ENCODE peak calls at places on chromosomes 1 and 21, in five cellular contexts. T is thoracic aorta, J is fibroblast of lung, F is AG04450, B is trophoblast cell. X is an unnamed sample.

GRCh38 chr1:63951076-63951946 is 177.5 kb downstream of the ROR1 start:
- DNase-seq in T (no peak), J (no peak), F (no peak), B (no peak), X (no peak)

GRCh38 chr1:67732750-67733151 is 47.8 kb downstream of the GADD45A start:
- DNase-seq in T (no peak), J (peak), F (no peak), B (no peak), X (no peak)

GRCh38 chr21:44011774-44012473 is at the start of gene TRAPPC10:
- DNase-seq in T (peak), J (peak), F (peak), B (peak), X (peak)

GRCh38 chr1:204074274-204075115 is 1.6 kb downstream of the SOX13 start:
- DNase-seq in T (no peak), J (peak), F (no peak), B (peak), X (no peak)

GRCh38 chr1:99264201-99265021 is at the start of gene PLPPR4:
- DNase-seq in T (no peak), J (peak), F (no peak), B (peak), X (no peak)

GRCh38 chr1:66182551-66183178 is 351.3 kb upstream of the SGIP1 start:
- DNase-seq in T (no peak), J (peak), F (peak), B (peak), X (no peak)

GRCh38 chr1:158101944-158102343 is 78.8 kb upstream of the CD1D start:
- DNase-seq in T (no peak), J (no peak), F (no peak), B (no peak), X (no peak)

GRCh38 chr1:48217861-48218260 is 4.7 kb upstream of the SLC5A9 start:
- DNase-seq in T (no peak), J (no peak), F (no peak), B (no peak), X (no peak)

GRCh38 chr1:7322283-7322785 is 448.8 kb upstream of the VAMP3 start:
- DNase-seq in T (no peak), J (no peak), F (no peak), B (peak), X (no peak)

GRCh38 chr1:52424757-52425265 is 20.4 kb downstream of the PRPF38A start:
- DNase-seq in T (no peak), J (peak), F (peak), B (no peak), X (no peak)

GRCh38 chr1:178418284-178418955 is 78.3 kb downstream of the CLEC20A start:
- DNase-seq in T (no peak), J (no peak), F (no peak), B (no peak), X (peak)

GRCh38 chr1:115186871-115187270 is 97.6 kb upstream of the TSPAN2 start:
- DNase-seq in T (no peak), J (no peak), F (no peak), B (no peak), X (no peak)

GRCh38 chr1:172383541-172383940 is 36.9 kb upstream of the C1orf105 start:
- DNase-seq in T (no peak), J (peak), F (no peak), B (peak), X (no peak)

GRCh38 chr1:242651817-242652216 is 127.3 kb upstream of the PLD5 start:
- DNase-seq in T (no peak), J (no peak), F (no peak), B (peak), X (peak)

GRCh38 chr1:203173566-203173965 is 2.1 kb downstream of the MYBPH start:
- DNase-seq in T (no peak), J (no peak), F (no peak), B (no peak), X (peak)

GRCh38 chr1:39885516-39885915 is 2.2 kb upstream of the TRIT1 start:
- DNase-seq in T (no peak), J (no peak), F (no peak), B (no peak), X (no peak)

GRCh38 chr21:34805157-34805556 is 136.4 kb downstream of the CLIC6 start:
- DNase-seq in T (no peak), J (no peak), F (no peak), B (no peak), X (no peak)

GRCh38 chr1:179677882-179678281 is 65.2 kb upstream of the FAM163A start:
- DNase-seq in T (no peak), J (no peak), F (no peak), B (peak), X (no peak)

GRCh38 chr1:85465099-85465790 is at the start of gene DDAH1:
- DNase-seq in T (no peak), J (peak), F (no peak), B (peak), X (no peak)

GRCh38 chr1:201885531-201886075 is 3.1 kb upstream of the SHISA4 start:
- DNase-seq in T (no peak), J (peak), F (no peak), B (peak), X (no peak)

GRCh38 chr21:42317826-42318746 is 2.9 kb upstream of the TFF3 start:
- DNase-seq in T (no peak), J (no peak), F (no peak), B (no peak), X (no peak)

GRCh38 chr1:234658143-234658542 is 48.2 kb upstream of the IRF2BP2 start:
- DNase-seq in T (no peak), J (peak), F (peak), B (peak), X (no peak)

GRCh38 chr1:169964206-169964605 is 70.5 kb upstream of the SCYL3 start:
- DNase-seq in T (no peak), J (no peak), F (no peak), B (no peak), X (no peak)

GRCh38 chr1:1300352-1300739 is 7.4 kb downstream of the ACAP3 start:
- DNase-seq in T (no peak), J (no peak), F (no peak), B (peak), X (no peak)
- H3K27ac ChIP-seq in T (no peak), J (no peak), F (no peak), B (no peak), X (no peak)

DNA sequence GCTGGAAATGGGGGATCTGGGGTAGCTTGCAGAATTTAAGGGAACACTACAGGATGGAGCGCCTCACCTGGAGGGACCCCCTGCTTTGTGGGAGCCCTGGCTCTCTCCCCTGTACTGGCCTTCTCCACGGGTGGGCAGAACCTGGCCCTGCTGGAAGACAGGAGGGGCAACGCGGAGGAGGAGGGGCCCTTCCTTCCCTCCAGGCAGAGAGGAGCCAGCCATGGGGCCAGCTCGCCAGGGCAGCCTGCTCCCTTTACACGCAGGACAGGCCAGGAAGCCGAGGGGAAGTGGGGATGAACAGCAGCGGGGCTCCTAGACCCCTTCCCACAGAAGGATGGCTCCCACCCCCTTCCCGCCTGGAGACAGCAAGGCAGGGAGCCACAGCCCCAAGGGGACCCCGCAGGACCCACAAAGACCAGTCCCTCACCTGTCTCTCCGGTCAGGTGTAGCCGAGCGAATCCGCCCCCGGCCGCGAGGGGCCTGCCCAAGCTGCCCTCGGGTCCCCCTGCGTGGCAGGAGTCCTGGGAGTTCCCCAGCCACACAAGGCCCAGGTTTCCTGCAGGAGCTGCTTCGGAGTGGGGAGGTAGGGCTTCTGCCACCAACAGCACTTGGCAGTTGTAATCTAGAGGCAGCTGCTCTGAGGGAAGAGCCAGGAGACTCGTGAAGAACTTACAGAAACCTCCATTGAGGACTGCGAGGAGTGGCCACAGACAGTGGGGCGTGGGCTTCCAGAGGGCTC is 1.6 kb upstream of the SLC19A1 start:
- DNase-seq in T (no peak), J (no peak), F (no peak), B (no peak), X (no peak)
- H3K27ac ChIP-seq in T (no peak), J (no peak), F (no peak), B (no peak), X (no peak)

GRCh38 chr1:27959792-27960603 is at the start of gene XKR8:
- DNase-seq in T (no peak), J (peak), F (peak), B (peak), X (peak)

GRCh38 chr1:27963393-27963792 is 3.6 kb downstream of the XKR8 start:
- DNase-seq in T (no peak), J (no peak), F (no peak), B (peak), X (no peak)

GRCh38 chr1:27960762-27961645 is 1.2 kb downstream of the XKR8 start:
- DNase-seq in T (no peak), J (no peak), F (no peak), B (no peak), X (no peak)

GRCh38 chr1:27958513-27958912 is 1.3 kb upstream of the XKR8 start:
- DNase-seq in T (no peak), J (no peak), F (no peak), B (no peak), X (no peak)

GRCh38 chr1:27961646-27962221 is 2.0 kb downstream of the XKR8 start:
- DNase-seq in T (no peak), J (no peak), F (no peak), B (no peak), X (peak)
- H3K27ac ChIP-seq in T (peak), J (peak), F (no peak), B (no peak), X (no peak)

DNA sequence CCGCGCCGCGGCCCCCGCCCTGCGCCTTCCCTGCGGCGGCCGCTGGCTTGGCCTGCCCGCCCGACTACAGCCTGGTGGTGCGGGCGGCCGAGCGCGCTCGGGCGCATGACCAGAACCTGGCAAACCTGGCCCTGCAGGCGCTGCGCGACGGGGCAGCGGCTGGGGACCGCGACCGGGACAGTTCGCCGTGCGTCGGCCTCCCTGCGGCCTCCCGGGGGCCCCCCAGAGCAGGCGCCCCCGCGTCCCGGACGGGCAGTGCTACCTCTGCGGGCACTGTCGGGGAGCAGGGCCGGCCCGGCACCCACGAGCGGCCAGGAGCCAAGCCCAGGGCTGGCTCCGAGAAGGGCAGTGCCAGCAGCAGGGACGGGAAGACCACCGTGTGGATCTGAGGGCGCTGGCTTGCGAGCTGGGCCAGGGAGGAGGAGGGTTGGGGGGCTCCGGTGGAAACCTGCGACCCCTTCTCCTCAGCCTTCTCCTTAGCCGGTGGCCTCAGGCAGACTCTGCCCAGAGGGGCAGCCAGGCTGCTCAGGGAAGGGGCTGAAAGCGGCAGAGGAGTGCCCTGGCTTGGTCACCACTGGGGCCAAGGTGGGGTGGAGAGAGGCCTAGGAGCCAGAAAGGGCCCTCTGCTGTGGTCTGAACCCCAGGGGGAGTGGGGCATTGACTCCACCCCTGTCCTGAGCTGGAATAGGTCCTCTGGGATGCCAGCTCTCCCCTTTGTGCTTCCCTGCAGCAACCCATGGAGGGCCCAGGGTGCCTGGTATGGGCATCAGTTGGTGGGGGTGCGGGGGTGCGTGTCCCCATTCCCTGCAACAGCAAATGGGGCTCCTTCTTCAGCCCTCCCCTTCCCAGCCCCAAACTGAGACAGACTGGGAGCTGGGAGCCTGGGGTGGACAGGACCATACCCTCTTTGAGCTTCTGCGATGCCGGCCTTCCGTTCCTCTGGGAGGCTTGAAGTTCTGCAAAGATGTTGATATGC is 6.6 kb upstream of the IBA57 start:
- DNase-seq in T (no peak), J (no peak), F (no peak), B (no peak), X (no peak)
- H3K27ac ChIP-seq in T (no peak), J (no peak), F (no peak), B (no peak), X (no peak)

GRCh38 chr21:38807987-38808386 is 2.3 kb downstream of the ETS2 start:
- DNase-seq in T (no peak), J (peak), F (no peak), B (peak), X (no peak)

GRCh38 chr21:38806153-38806941 is 618 bp downstream of the ETS2 start:
- DNase-seq in T (no peak), J (no peak), F (no peak), B (peak), X (peak)

GRCh38 chr21:38806942-38807284 is 1.2 kb downstream of the ETS2 start:
- DNase-seq in T (no peak), J (no peak), F (no peak), B (peak), X (no peak)

GRCh38 chr21:38809170-38809878 is 3.6 kb downstream of the ETS2 start:
- DNase-seq in T (no peak), J (no peak), F (no peak), B (no peak), X (peak)

DNA sequence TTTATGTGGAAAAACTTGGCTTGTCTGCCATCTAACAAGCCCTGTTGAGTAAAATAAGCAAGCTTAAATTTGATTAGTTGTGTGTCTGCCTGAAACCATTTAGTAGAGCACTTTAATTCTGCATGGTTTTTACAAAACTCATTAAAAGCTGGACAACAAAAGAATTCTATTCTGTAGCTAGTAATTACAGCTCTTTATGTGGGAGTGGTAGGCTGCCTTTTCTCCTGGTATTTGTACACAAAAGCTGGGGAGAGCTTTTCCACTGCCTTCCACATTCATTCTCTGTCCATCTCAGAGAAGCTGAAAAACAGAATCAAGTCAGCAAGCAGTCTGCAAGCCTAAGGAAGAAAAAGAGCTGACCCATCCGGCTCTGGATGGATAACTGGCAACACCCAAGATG is 1.8 kb downstream of the ETS2 start:
- DNase-seq in T (no peak), J (peak), F (no peak), B (no peak), X (no peak)
- H3K27ac ChIP-seq in T (peak), J (peak), F (no peak), B (no peak), X (peak)

GRCh38 chr1:54282101-54282847 is 82.3 kb downstream of the MRPL37 start:
- DNase-seq in T (no peak), J (no peak), F (no peak), B (no peak), X (no peak)
- H3K27ac ChIP-seq in T (no peak), J (no peak), F (no peak), B (no peak), X (no peak)

GRCh38 chr1:26168410-26169167 is at the start of gene C1orf232:
- DNase-seq in T (no peak), J (no peak), F (no peak), B (no peak), X (no peak)

GRCh38 chr1:26169201-26169600 is 438 bp upstream of the C1orf232 start:
- DNase-seq in T (no peak), J (no peak), F (no peak), B (no peak), X (peak)

GRCh38 chr1:26169669-26170471 is at the start of gene ZNF593:
- DNase-seq in T (peak), J (peak), F (peak), B (peak), X (peak)

GRCh38 chr1:26171084-26172072 is at the start of gene ZNF593OS:
- DNase-seq in T (no peak), J (no peak), F (no peak), B (no peak), X (no peak)

GRCh38 chr1:26170472-26170821 is 739 bp downstream of the ZNF593 start:
- DNase-seq in T (no peak), J (no peak), F (no peak), B (no peak), X (no peak)
- H3K27ac ChIP-seq in T (no peak), J (peak), F (peak), B (no peak), X (peak)

DNA sequence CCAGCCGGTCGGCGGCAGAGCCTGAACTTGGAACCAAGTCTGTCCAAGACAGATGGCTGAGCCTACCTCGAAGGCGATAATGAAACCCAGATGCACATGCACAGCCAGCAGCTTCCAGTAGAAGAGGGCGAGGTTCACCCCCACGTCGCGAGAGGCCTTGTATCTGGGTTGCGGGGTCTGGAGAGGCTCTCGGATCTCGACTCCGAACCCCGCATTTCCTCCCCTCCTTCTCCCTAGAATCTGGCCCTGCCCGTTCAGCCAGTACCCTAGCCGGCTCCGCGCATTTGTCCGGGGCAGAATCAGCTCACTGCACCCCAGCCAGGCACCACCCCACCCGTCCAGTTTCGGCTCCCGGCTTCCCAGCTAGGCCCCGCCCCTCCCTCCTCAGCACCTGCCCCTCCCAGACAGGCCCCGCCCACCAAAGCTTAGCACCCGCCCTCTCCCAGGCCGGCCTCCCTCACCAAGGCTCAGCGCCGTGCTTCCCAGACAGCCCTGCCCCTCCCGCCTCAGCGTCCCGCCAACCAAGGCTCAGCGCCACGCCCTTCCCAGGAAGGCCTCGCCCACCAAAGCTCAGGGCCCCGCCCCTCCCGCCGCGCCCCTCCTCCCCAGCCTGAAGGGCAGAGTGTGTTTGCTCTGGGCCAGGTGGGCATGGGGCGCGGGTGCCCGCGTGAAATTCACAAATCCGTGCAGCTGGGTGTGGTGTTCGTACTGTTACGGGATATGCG is 4.8 kb upstream of the ARHGEF19 start:
- DNase-seq in T (peak), J (peak), F (peak), B (peak), X (peak)
- H3K27ac ChIP-seq in T (peak), J (no peak), F (no peak), B (no peak), X (no peak)